ENCODE peak calls at places on chromosomes 6 and 20, in eight cellular contexts. G, J, U, S, Q, L, W and X are unnamed samples.
A peak's percentile ranks its signal among the peaks of the same experiment; 100 is the strongest.

GRCh38 chr6:118709859-118710350 is 58.5 kb upstream of the CEP85L start:
- DNase-seq in W (no peak), J (no peak), G (peak; percentile 87), Q (no peak), L (peak; percentile 51), S (no peak), U (peak; percentile 66), X (peak; percentile 56)

GRCh38 chr6:149990672-149991402 is 27.1 kb downstream of the ULBP1 start:
- DNase-seq in J (no peak), U (no peak), S (no peak), Q (peak; percentile 47), L (no peak), W (no peak), G (no peak), X (no peak)

GRCh38 chr6:90374201-90374600 is 77.6 kb upstream of the BACH2 start:
- DNase-seq in S (no peak), U (no peak), W (no peak), L (no peak), J (no peak), G (no peak), Q (no peak), X (no peak)

GRCh38 chr6:100775667-100776066 is 105.5 kb downstream of the ASCC3 start:
- DNase-seq in Q (no peak), U (no peak), L (no peak), W (peak; percentile 4), S (no peak), J (no peak), G (no peak), X (no peak)

GRCh38 chr20:61810066-61810708 is 255.5 kb downstream of the TAF4 start:
- DNase-seq in S (no peak), J (no peak), Q (no peak), L (no peak), U (no peak), W (no peak), G (no peak), X (no peak)

GRCh38 chr6:132198040-132198439 is 203.2 kb downstream of the MOXD1 start:
- DNase-seq in Q (no peak), L (no peak), U (no peak), W (no peak), J (no peak), G (no peak), S (no peak), X (no peak)

GRCh38 chr6:11298651-11299420 is 66.4 kb upstream of the NEDD9 start:
- DNase-seq in G (no peak), J (no peak), S (no peak), L (no peak), Q (no peak), W (no peak), U (no peak), X (no peak)

GRCh38 chr20:36736451-36737182 is 9.3 kb downstream of the NDRG3 start:
- DNase-seq in J (no peak), G (no peak), U (no peak), L (no peak), S (no peak), W (no peak), Q (no peak), X (no peak)

GRCh38 chr20:15446373-15446772 is 1109.0 kb upstream of the FLRT3 start:
- DNase-seq in S (no peak), L (no peak), J (peak; percentile 22), Q (no peak), W (no peak), G (no peak), U (no peak), X (peak; percentile 4)

GRCh38 chr20:45343445-45343866 is 4.8 kb downstream of the SDC4 start:
- DNase-seq in Q (peak; percentile 64), U (no peak), S (no peak), L (no peak), J (no peak), G (no peak), W (no peak), X (no peak)

GRCh38 chr20:45341579-45341938 is 6.7 kb downstream of the SDC4 start:
- DNase-seq in G (no peak), Q (peak; percentile 64), L (no peak), S (no peak), J (no peak), W (no peak), U (no peak), X (no peak)

GRCh38 chr20:45341939-45342862 is 6.0 kb downstream of the SDC4 start:
- DNase-seq in U (peak; percentile 62), Q (peak; percentile 93), J (peak; percentile 73), W (peak; percentile 67), S (peak; percentile 84), L (no peak), G (no peak), X (no peak)

GRCh38 chr20:45343867-45344721 is 4.1 kb downstream of the SDC4 start:
- DNase-seq in S (peak; percentile 91), W (peak; percentile 94), J (peak; percentile 79), U (peak; percentile 90), G (no peak), L (peak; percentile 68), Q (peak; percentile 91), X (peak; percentile 73)

DNA sequence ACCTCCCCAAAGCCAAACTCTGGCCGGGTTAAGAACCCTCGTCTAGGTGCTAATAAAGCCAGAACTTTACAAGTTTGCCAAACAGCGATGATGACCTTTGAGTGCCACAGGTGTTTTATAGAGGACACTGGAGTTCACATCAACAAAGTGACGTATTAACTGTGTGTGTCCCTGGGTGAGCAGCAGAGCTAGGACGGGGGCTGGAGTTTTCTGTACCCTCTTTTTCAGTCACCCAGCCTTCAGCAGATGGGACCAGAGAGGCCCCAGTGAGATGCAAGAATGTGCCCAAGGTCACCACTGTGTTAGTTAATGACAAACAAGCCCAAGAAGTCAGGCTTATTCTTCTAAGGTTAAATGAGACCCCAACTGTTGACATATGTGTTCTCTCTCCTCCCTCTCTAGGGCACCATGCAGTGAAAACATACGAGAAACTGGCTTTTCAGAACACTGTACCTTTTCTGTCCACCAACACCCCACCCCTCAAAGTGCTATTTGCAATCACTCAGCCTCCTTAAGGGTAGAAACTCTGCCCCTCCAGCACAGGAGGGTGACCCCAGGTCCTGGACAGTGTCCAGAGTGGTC is 5.3 kb downstream of the SDC4 start:
- DNase-seq in L (no peak), J (no peak), Q (peak; percentile 37), G (no peak), S (no peak), W (no peak), U (no peak), X (no peak)
- H3K4me3 ChIP-seq in L (peak overlapping the region; percentile 22), J (peak overlapping the region; percentile 79), Q (peak overlapping the region; percentile 32), G (no peak overlapping the region), S (no peak overlapping the region), W (no peak overlapping the region), U (no peak overlapping the region), X (peak overlapping the region; percentile 22)

DNA sequence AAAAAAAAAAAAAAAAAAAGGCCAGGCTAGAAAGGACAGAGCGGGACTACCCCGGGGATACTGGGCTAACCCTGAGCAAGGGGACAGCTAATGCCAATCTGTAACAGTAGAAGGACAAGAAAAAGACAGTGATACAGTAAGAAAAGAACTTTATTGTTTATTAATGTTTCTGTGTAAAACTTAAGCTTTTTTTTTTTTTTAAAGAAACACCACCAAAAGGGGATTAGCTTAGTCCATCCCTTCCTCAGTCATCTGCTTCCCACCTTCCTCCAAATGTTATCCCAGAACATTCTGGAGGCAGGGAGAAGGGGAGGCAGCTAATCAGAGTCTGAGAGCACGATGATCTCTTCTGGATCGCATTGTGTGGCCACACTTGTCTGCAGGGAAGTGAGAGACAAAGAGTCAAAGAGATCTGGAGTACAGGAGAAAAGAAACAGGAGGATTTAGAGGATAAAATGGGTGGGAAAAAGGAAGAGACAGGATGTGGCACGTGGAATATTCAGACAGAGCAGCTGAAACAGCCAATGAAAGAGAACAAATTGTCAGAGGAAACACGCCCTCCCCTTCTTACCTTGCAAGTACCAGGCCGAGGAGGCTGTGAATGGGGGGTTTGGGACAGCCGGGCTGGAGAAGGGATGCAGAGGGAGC is 1.0 kb upstream of the ZBTB22 start:
- DNase-seq in U (no peak), J (no peak), S (no peak), W (no peak), Q (no peak), G (no peak), L (no peak), X (no peak)
- H3K4me3 ChIP-seq in U (no peak overlapping the region), J (peak overlapping the region; percentile 68), S (peak overlapping the region; percentile 62), W (peak overlapping the region; percentile 58), Q (peak overlapping the region; percentile 54), G (peak overlapping the region; percentile 97), L (peak overlapping the region; percentile 51), X (peak overlapping the region; percentile 60)

GRCh38 chr6:116511424-116512131 is at the start of gene CALHM5:
- DNase-seq in L (peak; percentile 62), S (peak; percentile 79), W (peak; percentile 97), J (peak; percentile 34), G (no peak), U (peak; percentile 93), Q (peak; percentile 74), X (peak; percentile 71)
- H3K4me3 ChIP-seq in L (peak within 1 kb of the TSS; percentile 31), S (peak within 1 kb of the TSS; percentile 51), W (peak within 1 kb of the TSS; percentile 73), J (peak within 1 kb of the TSS; percentile 60), G (no peak within 1 kb of the TSS), U (peak within 1 kb of the TSS; percentile 51), Q (peak within 1 kb of the TSS; percentile 63), X (peak within 1 kb of the TSS; percentile 52)

DNA sequence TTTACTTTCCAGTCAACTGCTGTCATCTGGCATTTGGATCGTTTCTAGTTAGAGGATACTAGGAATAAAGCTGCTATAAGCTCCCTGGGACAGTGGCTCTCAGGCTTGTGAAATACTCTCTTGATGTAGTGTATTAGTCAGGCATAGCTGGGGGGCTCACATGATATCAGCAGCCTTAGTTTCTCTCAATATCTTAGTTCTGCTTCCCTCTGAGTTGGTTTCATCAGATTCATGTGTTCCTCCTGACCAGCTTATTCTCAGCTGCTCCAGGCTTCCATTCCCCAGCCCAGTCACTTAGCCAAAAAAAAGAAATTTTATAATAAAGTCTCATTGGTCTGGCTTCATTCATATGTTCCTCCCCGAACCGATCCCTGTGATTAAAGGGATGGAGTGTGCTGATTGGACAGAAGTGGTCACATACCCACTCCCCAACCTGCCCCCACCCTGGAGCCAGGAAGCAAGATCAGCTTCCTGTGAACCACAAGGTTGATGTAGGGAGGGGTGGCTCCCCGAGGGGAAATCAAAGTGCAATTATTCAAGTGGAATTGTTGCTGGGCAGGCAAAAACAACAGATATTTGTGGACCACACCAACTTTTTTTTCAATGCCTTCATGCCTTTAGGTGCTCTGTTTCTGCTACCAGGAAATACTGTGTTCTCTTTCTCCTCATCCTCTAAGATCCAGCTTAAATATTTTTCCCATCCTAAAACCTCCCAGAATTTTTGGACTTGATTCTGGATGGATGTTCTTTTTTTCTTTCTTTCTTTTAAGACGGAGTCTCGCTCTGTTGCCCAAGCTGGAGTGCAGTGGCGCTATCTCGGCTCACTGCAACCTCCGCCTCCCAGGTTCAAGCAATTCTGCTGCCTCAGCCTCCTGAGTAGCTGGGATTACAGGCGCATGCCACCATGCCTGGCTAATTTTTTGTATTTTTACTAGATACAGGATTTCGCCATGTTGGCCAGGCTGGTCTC is 11.2 kb upstream of the B4GALT5 start:
- DNase-seq in G (no peak), L (peak; percentile 44), W (peak; percentile 63), Q (peak; percentile 67), U (peak; percentile 78), S (peak; percentile 66), J (peak; percentile 54), X (no peak)
- H3K4me3 ChIP-seq in G (no peak overlapping the region), L (no peak overlapping the region), W (no peak overlapping the region), Q (no peak overlapping the region), U (no peak overlapping the region), S (no peak overlapping the region), J (no peak overlapping the region), X (no peak overlapping the region)